ENCODE peak calls at places on chromosome 16, in six cellular contexts. O is CD4-positive, alpha-beta T cell; C is psoas muscle; T is GM13977; B is ovary; I is PC-3. D is an unnamed sample.

GRCh38 chr16:25289466-25289865 is 31.8 kb upstream of the ZKSCAN2 start:
- DNase-seq in I (no peak), T (no peak), B (no peak), O (no peak), C (no peak), D (no peak)

GRCh38 chr16:81744385-81744784 is 34.7 kb upstream of the PLCG2 start:
- DNase-seq in B (no peak), T (no peak), O (no peak), I (no peak), C (no peak), D (no peak)

GRCh38 chr16:75304521-75305363 is 53.3 kb upstream of the BCAR1 start:
- DNase-seq in B (peak; percentile 50), O (no peak), T (no peak), I (peak; percentile 19), C (peak; percentile 70), D (no peak)

GRCh38 chr16:81140930-81141780 is 45.0 kb upstream of the GCSH start:
- DNase-seq in I (peak; percentile 12), T (no peak), O (no peak), B (no peak), C (no peak), D (no peak)

GRCh38 chr16:88439016-88439415 is 14.1 kb upstream of the ZFPM1 start:
- DNase-seq in T (no peak), I (no peak), B (no peak), C (no peak), O (no peak), D (no peak)

GRCh38 chr16:85759631-85760419 is 8.9 kb upstream of the C16orf74 start:
- DNase-seq in B (no peak), C (no peak), I (peak; percentile 52), T (peak; percentile 70), O (peak; percentile 17), D (peak; percentile 82)

GRCh38 chr16:2817496-2818277 is 650 bp downstream of the PRSS21 start:
- DNase-seq in I (no peak), C (no peak), O (no peak), B (no peak), T (no peak), D (no peak)

GRCh38 chr16:30740364-30741251 is 7.6 kb upstream of the PHKG2 start:
- DNase-seq in O (no peak), I (peak; percentile 95), T (no peak), B (peak; percentile 67), C (peak; percentile 83), D (no peak)

GRCh38 chr16:55502801-55503366 is 6.0 kb upstream of the LPCAT2 start:
- DNase-seq in O (no peak), C (peak; percentile 85), B (peak; percentile 98), I (peak; percentile 57), T (peak; percentile 7), D (peak; percentile 7)

GRCh38 chr16:5430598-5430997 is 333.0 kb upstream of the EEF2KMT start:
- DNase-seq in I (no peak), B (no peak), O (no peak), T (no peak), C (no peak), D (no peak)

GRCh38 chr16:29779474-29779873 is 1.4 kb downstream of the ZG16 start:
- DNase-seq in C (no peak), T (no peak), I (peak; percentile 68), O (no peak), B (no peak), D (no peak)

GRCh38 chr16:86831366-86831765 is 253.0 kb downstream of the FOXL1 start:
- DNase-seq in C (no peak), O (no peak), T (no peak), B (no peak), I (peak; percentile 11), D (no peak)
- TF ChIP-seq CTCF in C (no peak), O (no peak), T (no peak), B (no peak), I (peak; percentile 29), D (no peak)

GRCh38 chr16:69565611-69566436 is at the start of gene NFAT5:
- DNase-seq in I (peak; percentile 82), T (peak; percentile 87), B (peak; percentile 98), C (peak; percentile 85), O (peak; percentile 79), D (peak; percentile 88)
- TF ChIP-seq CTCF in I (no peak), T (no peak), B (no peak), C (peak; percentile 20), O (no peak), D (no peak)

GRCh38 chr16:77599793-77600415 is 122.4 kb upstream of the NUDT7 start:
- DNase-seq in I (peak; percentile 43), T (peak; percentile 36), C (no peak), B (no peak), O (no peak), D (peak; percentile 26)
- TF ChIP-seq CTCF in I (peak; percentile 71), T (peak; percentile 66), C (peak; percentile 39), B (no peak), O (peak; percentile 56), D (peak; percentile 73)

GRCh38 chr16:16101585-16101984 is 121.7 kb downstream of the ABCC6 start:
- DNase-seq in B (no peak), O (no peak), I (no peak), T (no peak), C (no peak), D (no peak)

GRCh38 chr16:16096858-16097213 is 126.5 kb downstream of the ABCC6 start:
- DNase-seq in I (no peak), T (no peak), B (no peak), O (no peak), C (no peak), D (no peak)

GRCh38 chr16:16096161-16096857 is 127.0 kb downstream of the ABCC6 start:
- DNase-seq in B (peak; percentile 63), C (peak; percentile 27), T (no peak), O (no peak), I (no peak), D (no peak)

GRCh38 chr16:16100631-16101030 is 122.7 kb downstream of the ABCC6 start:
- DNase-seq in C (no peak), I (no peak), B (no peak), O (no peak), T (no peak), D (no peak)

GRCh38 chr16:16099320-16099719 is 124.0 kb downstream of the ABCC6 start:
- DNase-seq in T (no peak), B (no peak), C (no peak), I (peak; percentile 13), O (no peak), D (no peak)
- TF ChIP-seq CTCF in T (no peak), B (no peak), C (no peak), I (no peak), O (no peak), D (no peak)

DNA sequence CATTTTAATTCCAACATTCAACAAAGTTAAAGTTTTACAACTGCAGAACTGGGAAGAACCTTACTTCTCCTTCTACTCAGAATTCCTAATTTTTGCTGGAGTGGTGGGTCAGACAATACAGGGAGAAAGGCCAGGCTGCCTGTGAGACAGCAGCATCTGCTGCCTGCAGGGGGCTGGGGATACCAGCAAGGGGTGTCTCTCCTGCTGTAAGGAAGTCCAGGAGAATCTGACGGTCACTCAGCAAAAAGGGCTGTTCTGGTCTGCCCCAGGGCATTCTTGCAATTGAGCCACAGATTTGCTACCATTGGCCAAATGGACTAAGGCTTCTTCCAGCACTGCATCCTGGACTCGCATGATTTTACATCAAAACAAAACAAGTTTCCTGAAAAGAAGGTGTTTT is 426.6 kb upstream of the CDH11 start:
- DNase-seq in C (no peak), B (no peak), O (no peak), T (no peak), I (no peak), D (no peak)
- TF ChIP-seq CTCF in C (no peak), B (no peak), O (no peak), T (no peak), I (no peak), D (no peak)

DNA sequence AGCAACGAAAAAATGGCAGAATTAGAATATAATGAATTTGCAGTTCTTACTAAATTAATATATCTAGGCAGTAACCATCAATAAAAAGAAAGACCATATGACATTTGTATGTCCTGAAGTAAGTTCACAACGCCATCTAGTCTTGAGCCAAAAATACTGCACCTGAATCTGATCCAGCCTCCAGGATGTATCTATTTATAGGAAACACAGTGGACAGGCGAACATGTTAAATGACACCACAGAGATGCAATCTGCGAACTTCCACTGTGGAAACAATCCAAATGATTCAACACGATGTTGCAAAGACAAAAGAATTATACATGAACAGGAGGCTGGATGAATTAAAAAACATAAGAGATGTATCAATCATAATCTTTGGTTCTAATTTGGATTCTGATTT is 197.6 kb downstream of the CDH13 start:
- DNase-seq in B (no peak), O (no peak), C (no peak), I (no peak), T (no peak), D (no peak)
- TF ChIP-seq CTCF in B (no peak), O (no peak), C (no peak), I (no peak), T (peak; percentile 8), D (peak; percentile 12)

GRCh38 chr16:10981697-10982216 is 37.4 kb downstream of the CLEC16A start:
- DNase-seq in T (peak; percentile 57), C (no peak), O (peak; percentile 29), I (peak; percentile 33), B (no peak), D (peak; percentile 70)
- TF ChIP-seq CTCF in T (peak; percentile 75), C (peak; percentile 13), O (no peak), I (peak; percentile 65), B (no peak), D (peak; percentile 80)

GRCh38 chr16:66359012-66359411 is 7.5 kb upstream of the CDH5 start:
- DNase-seq in B (no peak), C (no peak), T (no peak), O (no peak), I (peak; percentile 75), D (no peak)

GRCh38 chr16:66358231-66358630 is 8.3 kb upstream of the CDH5 start:
- DNase-seq in I (no peak), T (no peak), O (no peak), B (no peak), C (no peak), D (no peak)

GRCh38 chr16:66360624-66361324 is 5.7 kb upstream of the CDH5 start:
- DNase-seq in O (no peak), B (no peak), I (no peak), T (no peak), C (no peak), D (no peak)

GRCh38 chr16:66361604-66362135 is 4.8 kb upstream of the CDH5 start:
- DNase-seq in B (no peak), I (no peak), O (no peak), T (no peak), C (no peak), D (no peak)

DNA sequence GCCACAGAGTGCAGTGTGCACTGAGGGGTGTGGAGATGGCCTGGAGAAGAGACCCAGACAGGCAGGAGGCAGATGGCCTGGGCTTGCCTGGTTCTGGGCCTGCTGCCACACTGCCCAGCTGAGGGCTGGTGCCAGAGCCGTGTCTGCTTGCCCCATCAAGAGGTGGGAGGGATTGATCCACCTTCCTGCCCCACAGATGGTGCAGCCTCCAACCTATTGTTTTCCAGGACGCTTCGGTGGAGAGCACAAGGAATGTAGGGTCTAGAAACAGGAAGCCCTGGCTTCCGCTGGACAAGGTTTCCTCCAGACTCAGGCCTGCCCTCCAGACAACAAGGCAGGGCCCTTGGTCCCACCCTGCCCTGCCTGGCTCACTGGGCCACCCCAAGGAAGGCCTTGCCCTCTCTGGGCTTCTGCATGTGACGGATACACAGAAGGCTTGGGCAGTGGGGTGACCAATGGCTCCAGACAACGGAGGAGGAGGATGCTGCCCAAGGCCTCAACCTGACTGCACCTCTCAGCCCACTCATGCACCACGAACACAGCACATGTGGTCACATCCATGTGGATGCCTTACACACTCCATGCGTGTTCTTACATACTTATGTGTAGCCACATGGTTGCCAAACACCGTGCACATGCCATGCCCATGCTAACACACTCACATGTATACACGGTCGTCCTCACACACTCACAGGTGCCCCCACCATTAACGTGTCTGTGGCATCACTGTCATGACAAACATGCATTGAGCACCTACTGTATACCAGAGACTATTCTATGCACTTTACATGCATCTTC is 6.5 kb upstream of the CDH5 start:
- DNase-seq in O (no peak), C (no peak), I (no peak), T (no peak), B (no peak), D (no peak)
- TF ChIP-seq CTCF in O (no peak), C (no peak), I (no peak), T (no peak), B (no peak), D (no peak)

D was measured in GM13976.